ENCODE peak calls at places on chromosomes 4 and X, in six cellular contexts. Q is Peyer's patch, T is right lobe of liver, U is AG04450, I is pancreas, E is tibial artery. O is an unnamed sample. For H3K9me3, the result is how much of the 10 kb centered on the place peaks cover.

GRCh38 chr4:98851806-98852205 is 77.1 kb downstream of the EIF4E start:
- DNase-seq in Q (no peak), T (no peak), U (peak), I (no peak), E (no peak), O (no peak)

GRCh38 chr4:6568689-6569332 is 6.2 kb upstream of the MAN2B2 start:
- DNase-seq in Q (no peak), T (no peak), U (no peak), I (no peak), E (no peak), O (no peak)

GRCh38 chr4:133802741-133803140 is 398.8 kb downstream of the PABPC4L start:
- DNase-seq in Q (no peak), T (no peak), U (no peak), I (no peak), E (no peak), O (no peak)

GRCh38 chr4:7741946-7742806 is 197.5 kb downstream of the AFAP1 start:
- DNase-seq in Q (no peak), T (no peak), U (no peak), I (no peak), E (no peak), O (no peak)

GRCh38 chrX:15973941-15974340 is 119.3 kb upstream of the AP1S2 start:
- DNase-seq in Q (no peak), T (no peak), U (no peak), I (no peak), E (peak), O (no peak)

GRCh38 chrX:13295841-13296240 is 24.0 kb downstream of the ATXN3L start:
- DNase-seq in Q (no peak), T (no peak), U (no peak), I (no peak), E (no peak), O (no peak)

GRCh38 chr4:26838055-26838842 is 22.4 kb upstream of the STIM2 start:
- DNase-seq in Q (no peak), T (no peak), U (no peak), I (no peak), E (no peak), O (no peak)

GRCh38 chr4:146210890-146211289 is 3.4 kb upstream of the REELD1 start:
- DNase-seq in Q (no peak), T (no peak), U (no peak), I (no peak), E (no peak), O (no peak)

GRCh38 chrX:137575596-137576255 is 9.8 kb downstream of the ZIC3 start:
- DNase-seq in Q (no peak), T (no peak), U (no peak), I (no peak), E (no peak), O (no peak)

GRCh38 chr4:148557793-148558192 is 115.6 kb upstream of the NR3C2 start:
- DNase-seq in Q (no peak), T (no peak), U (no peak), I (no peak), E (no peak), O (no peak)

GRCh38 chrX:152897216-152898144 is at the start of gene ZNF185:
- DNase-seq in Q (no peak), T (no peak), U (no peak), I (peak), E (no peak), O (peak)

GRCh38 chr4:74266081-74266480 is 42.2 kb upstream of the EPGN start:
- DNase-seq in Q (no peak), T (no peak), U (no peak), I (no peak), E (no peak), O (no peak)

GRCh38 chrX:131747173-131747572 is 203.3 kb downstream of the OR13H1 start:
- DNase-seq in Q (peak), T (no peak), U (no peak), I (no peak), E (no peak), O (no peak)

DNA sequence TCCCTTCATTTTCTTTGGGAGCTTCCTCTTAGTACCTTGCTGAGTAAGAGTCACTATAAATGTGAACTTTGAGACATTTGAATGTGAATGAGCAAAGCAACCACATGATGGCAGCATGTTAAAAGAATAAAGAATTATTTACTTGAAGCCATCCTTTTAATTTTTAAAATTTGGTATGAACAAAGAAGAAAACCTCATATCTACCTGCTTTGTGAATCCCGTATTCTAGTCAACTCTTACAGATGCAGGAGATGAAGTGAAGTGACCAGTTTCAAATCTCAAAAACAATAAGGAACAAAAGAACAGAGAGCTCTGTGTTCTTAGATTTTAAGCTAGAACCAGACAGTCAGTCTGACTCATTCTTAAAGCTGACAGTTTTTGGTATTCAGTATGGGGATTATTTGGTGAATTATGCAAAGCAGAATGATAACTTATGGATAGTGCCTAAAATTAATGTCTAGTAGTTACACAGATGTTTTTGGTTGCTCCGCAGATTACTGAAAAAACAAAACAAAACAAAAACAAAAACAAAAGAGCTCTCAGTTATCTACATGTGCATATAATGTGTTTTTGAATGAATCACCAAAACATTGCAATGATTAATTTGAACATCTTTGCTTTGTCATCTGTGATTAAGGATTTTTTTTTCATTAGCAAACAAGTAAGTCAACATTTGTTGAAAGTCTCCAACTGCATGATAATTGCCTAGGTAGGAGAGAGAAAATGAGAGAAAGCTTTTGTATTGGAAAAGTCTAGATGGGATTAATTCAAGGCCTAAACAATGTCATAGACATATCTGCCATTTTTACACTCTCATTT is 48.2 kb upstream of the H2AZ1 start:
- DNase-seq in Q (no peak), T (no peak), U (no peak), I (no peak), E (no peak), O (peak)
- TF ChIP-seq CTCF in Q (no peak), T (peak), U (peak), I (no peak), E (peak), O (no peak)

GRCh38 chrX:70497026-70497425 is 52.4 kb downstream of the DLG3 start:
- DNase-seq in Q (no peak), T (no peak), U (no peak), I (no peak), E (no peak), O (no peak)
- H3K9me3 ChIP-seq in Q (under half), T (under half), U (under half), I (under half), E (under half), O (under half)

DNA sequence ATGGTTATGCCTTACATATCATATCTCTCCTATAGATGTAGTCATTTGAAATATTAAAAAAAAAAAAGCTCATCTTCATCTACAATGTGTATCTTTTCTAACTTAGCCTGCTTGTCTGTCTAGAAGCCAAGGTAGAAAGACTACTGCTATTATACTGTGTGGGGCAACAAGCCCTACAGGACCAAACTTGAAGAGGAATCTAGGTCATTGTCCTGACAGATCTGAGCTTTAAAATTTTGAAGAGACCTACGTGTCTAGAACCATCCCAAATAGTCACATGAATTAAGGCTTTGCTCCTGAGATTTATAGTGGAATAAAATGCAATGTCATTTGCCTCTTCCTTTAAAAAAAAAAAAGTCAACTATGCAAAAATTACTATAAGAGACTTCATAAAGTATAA is 95.8 kb downstream of the PALLD start:
- DNase-seq in Q (no peak), T (no peak), U (no peak), I (no peak), E (no peak), O (no peak)
- TF ChIP-seq CTCF in Q (no peak), T (no peak), U (no peak), I (no peak), E (no peak), O (no peak)

DNA sequence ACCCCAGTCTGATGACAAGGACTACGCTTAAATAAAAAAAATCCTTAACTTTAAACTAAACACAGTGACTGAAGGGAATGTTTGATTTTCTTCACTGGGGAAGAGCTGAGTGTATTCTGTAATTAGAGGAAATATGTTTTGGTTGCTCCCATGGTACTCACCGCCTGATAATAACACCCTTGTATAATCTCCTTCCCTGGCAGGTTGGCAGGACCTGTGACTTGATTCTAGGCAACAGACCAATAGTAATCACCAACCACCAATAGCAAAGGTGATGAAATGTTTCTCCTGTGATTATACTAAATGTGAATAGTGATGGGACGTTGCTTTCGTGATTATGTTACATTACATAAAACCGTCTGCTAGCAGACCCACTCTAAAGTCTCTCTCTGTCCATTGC is 536.8 kb upstream of the CPEB2 start:
- DNase-seq in Q (no peak), T (no peak), U (no peak), I (no peak), E (no peak), O (no peak)
- H3K9me3 ChIP-seq in Q (under half), T (under half), U (under half), I (under half), E (under half), O (under half)

GRCh38 chr4:53744446-53745160 is 153.3 kb upstream of the LNX1 start:
- DNase-seq in Q (no peak), T (no peak), U (no peak), I (no peak), E (no peak), O (no peak)
- TF ChIP-seq CTCF in Q (no peak), T (no peak), U (no peak), I (no peak), E (no peak), O (no peak)

GRCh38 chr4:44801384-44801783 is 75.0 kb upstream of the GNPDA2 start:
- DNase-seq in Q (no peak), T (no peak), U (no peak), I (no peak), E (no peak), O (no peak)
- H3K9me3 ChIP-seq in Q (under half), T (under half), U (under half), I (under half), E (under half), O (under half)